ENCODE peak calls at places on chromosomes 12 and 14, in eight cellular contexts. One of them, this sample, is unnamed.

GRCh38 chr12:53232641-53233538 is 881 bp upstream of the RARG start:
- DNase-seq in dorsolateral prefrontal cortex: peak
- DNase-seq in heart left ventricle: peak
- DNase-seq in AG20443: peak
- DNase-seq in activated CD4-positive, alpha-beta T cell treated with anti-CD3 and anti-CD28 coated beads, Interleukin-2, amount 50 U/mL, for 1 hour: peak
- DNase-seq in stimulated activated CD8-positive, alpha-beta memory T cell treated with anti-CD3 and anti-CD28 coated beads, Interleukin-2, amount 100 ng/mL, for 48 hours: no peak
- DNase-seq in upper lobe of right lung: peak
- DNase-seq in IMR-90: no peak
- DNase-seq in this sample: no peak

GRCh38 chr12:47527816-47528215 is 178.0 kb downstream of the RPAP3 start:
- DNase-seq in dorsolateral prefrontal cortex: no peak
- DNase-seq in heart left ventricle: no peak
- DNase-seq in AG20443: no peak
- DNase-seq in activated CD4-positive, alpha-beta T cell treated with anti-CD3 and anti-CD28 coated beads, Interleukin-2, amount 50 U/mL, for 1 hour: no peak
- DNase-seq in stimulated activated CD8-positive, alpha-beta memory T cell treated with anti-CD3 and anti-CD28 coated beads, Interleukin-2, amount 100 ng/mL, for 48 hours: no peak
- DNase-seq in upper lobe of right lung: no peak
- DNase-seq in IMR-90: peak
- DNase-seq in this sample: no peak

GRCh38 chr12:38823743-38824142 is 81.6 kb downstream of the CPNE8 start:
- DNase-seq in dorsolateral prefrontal cortex: no peak
- DNase-seq in heart left ventricle: no peak
- DNase-seq in AG20443: peak
- DNase-seq in activated CD4-positive, alpha-beta T cell treated with anti-CD3 and anti-CD28 coated beads, Interleukin-2, amount 50 U/mL, for 1 hour: no peak
- DNase-seq in stimulated activated CD8-positive, alpha-beta memory T cell treated with anti-CD3 and anti-CD28 coated beads, Interleukin-2, amount 100 ng/mL, for 48 hours: no peak
- DNase-seq in upper lobe of right lung: no peak
- DNase-seq in IMR-90: no peak
- DNase-seq in this sample: no peak

GRCh38 chr12:106774808-106775524 is 484 bp downstream of the RIC8B start:
- DNase-seq in dorsolateral prefrontal cortex: no peak
- DNase-seq in heart left ventricle: no peak
- DNase-seq in AG20443: no peak
- DNase-seq in activated CD4-positive, alpha-beta T cell treated with anti-CD3 and anti-CD28 coated beads, Interleukin-2, amount 50 U/mL, for 1 hour: no peak
- DNase-seq in stimulated activated CD8-positive, alpha-beta memory T cell treated with anti-CD3 and anti-CD28 coated beads, Interleukin-2, amount 100 ng/mL, for 48 hours: no peak
- DNase-seq in upper lobe of right lung: no peak
- DNase-seq in IMR-90: no peak
- DNase-seq in this sample: peak

GRCh38 chr12:111444314-111444705 is 38.6 kb downstream of the SH2B3 start:
- DNase-seq in dorsolateral prefrontal cortex: no peak
- DNase-seq in heart left ventricle: no peak
- DNase-seq in AG20443: no peak
- DNase-seq in activated CD4-positive, alpha-beta T cell treated with anti-CD3 and anti-CD28 coated beads, Interleukin-2, amount 50 U/mL, for 1 hour: no peak
- DNase-seq in stimulated activated CD8-positive, alpha-beta memory T cell treated with anti-CD3 and anti-CD28 coated beads, Interleukin-2, amount 100 ng/mL, for 48 hours: no peak
- DNase-seq in upper lobe of right lung: no peak
- DNase-seq in IMR-90: no peak
- DNase-seq in this sample: peak

GRCh38 chr12:124742111-124742510 is 121.6 kb downstream of the SCARB1 start:
- DNase-seq in dorsolateral prefrontal cortex: no peak
- DNase-seq in heart left ventricle: peak
- DNase-seq in AG20443: no peak
- DNase-seq in activated CD4-positive, alpha-beta T cell treated with anti-CD3 and anti-CD28 coated beads, Interleukin-2, amount 50 U/mL, for 1 hour: no peak
- DNase-seq in stimulated activated CD8-positive, alpha-beta memory T cell treated with anti-CD3 and anti-CD28 coated beads, Interleukin-2, amount 100 ng/mL, for 48 hours: no peak
- DNase-seq in upper lobe of right lung: no peak
- DNase-seq in IMR-90: no peak
- DNase-seq in this sample: no peak

GRCh38 chr12:108543642-108544041 is 17.3 kb downstream of the SART3 start:
- DNase-seq in dorsolateral prefrontal cortex: no peak
- DNase-seq in heart left ventricle: no peak
- DNase-seq in AG20443: no peak
- DNase-seq in activated CD4-positive, alpha-beta T cell treated with anti-CD3 and anti-CD28 coated beads, Interleukin-2, amount 50 U/mL, for 1 hour: no peak
- DNase-seq in stimulated activated CD8-positive, alpha-beta memory T cell treated with anti-CD3 and anti-CD28 coated beads, Interleukin-2, amount 100 ng/mL, for 48 hours: no peak
- DNase-seq in upper lobe of right lung: no peak
- DNase-seq in IMR-90: no peak
- DNase-seq in this sample: no peak

GRCh38 chr12:71046215-71046614 is 111.6 kb downstream of the TSPAN8 start:
- DNase-seq in dorsolateral prefrontal cortex: no peak
- DNase-seq in heart left ventricle: no peak
- DNase-seq in AG20443: no peak
- DNase-seq in activated CD4-positive, alpha-beta T cell treated with anti-CD3 and anti-CD28 coated beads, Interleukin-2, amount 50 U/mL, for 1 hour: no peak
- DNase-seq in stimulated activated CD8-positive, alpha-beta memory T cell treated with anti-CD3 and anti-CD28 coated beads, Interleukin-2, amount 100 ng/mL, for 48 hours: no peak
- DNase-seq in upper lobe of right lung: no peak
- DNase-seq in IMR-90: peak
- DNase-seq in this sample: no peak

GRCh38 chr12:51901121-51901812 is 6.0 kb upstream of the ACVRL1 start:
- DNase-seq in dorsolateral prefrontal cortex: no peak
- DNase-seq in heart left ventricle: no peak
- DNase-seq in AG20443: no peak
- DNase-seq in activated CD4-positive, alpha-beta T cell treated with anti-CD3 and anti-CD28 coated beads, Interleukin-2, amount 50 U/mL, for 1 hour: no peak
- DNase-seq in stimulated activated CD8-positive, alpha-beta memory T cell treated with anti-CD3 and anti-CD28 coated beads, Interleukin-2, amount 100 ng/mL, for 48 hours: no peak
- DNase-seq in upper lobe of right lung: peak
- DNase-seq in IMR-90: no peak
- DNase-seq in this sample: no peak

GRCh38 chr12:24754690-24755638 is 193.9 kb downstream of the BCAT1 start:
- DNase-seq in dorsolateral prefrontal cortex: no peak
- DNase-seq in heart left ventricle: no peak
- DNase-seq in AG20443: peak
- DNase-seq in activated CD4-positive, alpha-beta T cell treated with anti-CD3 and anti-CD28 coated beads, Interleukin-2, amount 50 U/mL, for 1 hour: no peak
- DNase-seq in stimulated activated CD8-positive, alpha-beta memory T cell treated with anti-CD3 and anti-CD28 coated beads, Interleukin-2, amount 100 ng/mL, for 48 hours: no peak
- DNase-seq in upper lobe of right lung: no peak
- DNase-seq in IMR-90: peak
- DNase-seq in this sample: no peak

GRCh38 chr14:28141662-28142061 is 624.9 kb upstream of the FOXG1 start:
- DNase-seq in dorsolateral prefrontal cortex: no peak
- DNase-seq in heart left ventricle: no peak
- DNase-seq in AG20443: no peak
- DNase-seq in activated CD4-positive, alpha-beta T cell treated with anti-CD3 and anti-CD28 coated beads, Interleukin-2, amount 50 U/mL, for 1 hour: no peak
- DNase-seq in stimulated activated CD8-positive, alpha-beta memory T cell treated with anti-CD3 and anti-CD28 coated beads, Interleukin-2, amount 100 ng/mL, for 48 hours: no peak
- DNase-seq in upper lobe of right lung: no peak
- DNase-seq in IMR-90: no peak
- DNase-seq in this sample: no peak